ENCODE peak calls at places on chromosome 21, in four cellular contexts. One of them, this sample, is unnamed.

GRCh38 chr21:16081304-16081703 is 351.5 kb downstream of the USP25 start:
- DNase-seq in esophagus muscularis mucosa: no peak
- DNase-seq in GM23248: no peak
- DNase-seq in aorta: no peak
- DNase-seq in this sample: no peak

GRCh38 chr21:34630536-34631143 is 15.7 kb upstream of the RCAN1 start:
- DNase-seq in esophagus muscularis mucosa: no peak
- DNase-seq in GM23248: peak; percentile 74
- DNase-seq in aorta: no peak
- DNase-seq in this sample: no peak

GRCh38 chr21:42075686-42076471 is 4.8 kb downstream of the UMODL1 start:
- DNase-seq in esophagus muscularis mucosa: no peak
- DNase-seq in GM23248: no peak
- DNase-seq in aorta: no peak
- DNase-seq in this sample: no peak

GRCh38 chr21:36288651-36289243 is 31.2 kb upstream of the MORC3 start:
- DNase-seq in esophagus muscularis mucosa: no peak
- DNase-seq in GM23248: no peak
- DNase-seq in aorta: no peak
- DNase-seq in this sample: no peak

GRCh38 chr21:31185663-31186062 is 147.4 kb upstream of the KRTAP19-8 start:
- DNase-seq in esophagus muscularis mucosa: no peak
- DNase-seq in GM23248: no peak
- DNase-seq in aorta: no peak
- DNase-seq in this sample: no peak

GRCh38 chr21:22346576-22346975 is 1348.4 kb downstream of the NCAM2 start:
- DNase-seq in esophagus muscularis mucosa: no peak
- DNase-seq in GM23248: no peak
- DNase-seq in aorta: no peak
- DNase-seq in this sample: no peak

GRCh38 chr21:31136891-31137290 is 98.6 kb upstream of the KRTAP19-8 start:
- DNase-seq in esophagus muscularis mucosa: no peak
- DNase-seq in GM23248: peak; percentile 72
- DNase-seq in aorta: no peak
- DNase-seq in this sample: no peak

GRCh38 chr21:40300300-40300699 is 433.1 kb downstream of the PCP4 start:
- DNase-seq in esophagus muscularis mucosa: no peak
- DNase-seq in GM23248: no peak
- DNase-seq in aorta: no peak
- DNase-seq in this sample: no peak

GRCh38 chr21:36029309-36029708 is 31.0 kb downstream of the SETD4 start:
- DNase-seq in esophagus muscularis mucosa: no peak
- DNase-seq in GM23248: no peak
- DNase-seq in aorta: no peak
- DNase-seq in this sample: no peak

GRCh38 chr21:29904359-29905282 is 35.2 kb downstream of the GRIK1 start:
- DNase-seq in esophagus muscularis mucosa: no peak
- DNase-seq in GM23248: peak; percentile 38
- DNase-seq in aorta: no peak
- DNase-seq in this sample: no peak

GRCh38 chr21:31173881-31174555 is 135.7 kb upstream of the KRTAP19-8 start:
- DNase-seq in esophagus muscularis mucosa: no peak
- DNase-seq in GM23248: no peak
- DNase-seq in aorta: peak; percentile 64
- DNase-seq in this sample: peak; percentile 38

GRCh38 chr21:41692216-41692615 is 74.6 kb downstream of the RIPK4 start:
- DNase-seq in esophagus muscularis mucosa: no peak
- DNase-seq in GM23248: no peak
- DNase-seq in aorta: no peak
- DNase-seq in this sample: no peak

GRCh38 chr21:29638138-29638537 is 301.7 kb downstream of the GRIK1 start:
- DNase-seq in esophagus muscularis mucosa: no peak
- DNase-seq in GM23248: no peak
- DNase-seq in aorta: no peak
- DNase-seq in this sample: no peak

GRCh38 chr21:41187537-41188025 is 19.6 kb downstream of the BACE2 start:
- DNase-seq in esophagus muscularis mucosa: no peak
- DNase-seq in GM23248: no peak
- DNase-seq in aorta: no peak
- DNase-seq in this sample: no peak

GRCh38 chr21:33975548-33976081 is 60.0 kb upstream of the ATP5PO start:
- DNase-seq in esophagus muscularis mucosa: no peak
- DNase-seq in GM23248: peak; percentile 74
- DNase-seq in aorta: no peak
- DNase-seq in this sample: no peak

GRCh38 chr21:30561957-30562356 is 843 bp upstream of the KRTAP19-7 start:
- DNase-seq in esophagus muscularis mucosa: no peak
- DNase-seq in GM23248: no peak
- DNase-seq in aorta: no peak
- DNase-seq in this sample: no peak

GRCh38 chr21:45942755-45943629 is 38.6 kb upstream of the COL6A1 start:
- DNase-seq in esophagus muscularis mucosa: no peak
- DNase-seq in GM23248: no peak
- DNase-seq in aorta: no peak
- DNase-seq in this sample: no peak

GRCh38 chr21:25342811-25343210 is 264.5 kb downstream of the MRPL39 start:
- DNase-seq in esophagus muscularis mucosa: no peak
- DNase-seq in GM23248: peak; percentile 43
- DNase-seq in aorta: no peak
- DNase-seq in this sample: no peak

GRCh38 chr21:41168391-41169257 is 664 bp downstream of the BACE2 start:
- DNase-seq in esophagus muscularis mucosa: peak; percentile 94
- DNase-seq in GM23248: peak; percentile 79
- DNase-seq in aorta: peak; percentile 78
- DNase-seq in this sample: peak; percentile 42

GRCh38 chr21:32562426-32562825 is 22.9 kb downstream of the TCP10L start:
- DNase-seq in esophagus muscularis mucosa: peak; percentile 78
- DNase-seq in GM23248: peak; percentile 85
- DNase-seq in aorta: peak; percentile 65
- DNase-seq in this sample: no peak

GRCh38 chr21:28240586-28240985 is 752.1 kb downstream of the LTN1 start:
- DNase-seq in esophagus muscularis mucosa: no peak
- DNase-seq in GM23248: no peak
- DNase-seq in aorta: no peak
- DNase-seq in this sample: no peak

GRCh38 chr21:42611852-42612251 is 41.6 kb upstream of the PDE9A start:
- DNase-seq in esophagus muscularis mucosa: no peak
- DNase-seq in GM23248: no peak
- DNase-seq in aorta: no peak
- DNase-seq in this sample: no peak

GRCh38 chr21:36330904-36331303 is 10.9 kb downstream of the MORC3 start:
- DNase-seq in esophagus muscularis mucosa: no peak
- DNase-seq in GM23248: peak; percentile 71
- DNase-seq in aorta: no peak
- DNase-seq in this sample: peak; percentile 41

GRCh38 chr21:42343101-42343500 is 7.7 kb downstream of the TFF2 start:
- DNase-seq in esophagus muscularis mucosa: no peak
- DNase-seq in GM23248: no peak
- DNase-seq in aorta: no peak
- DNase-seq in this sample: no peak

GRCh38 chr21:35483267-35483666 is 434.2 kb upstream of the RUNX1 start:
- DNase-seq in esophagus muscularis mucosa: no peak
- DNase-seq in GM23248: no peak
- DNase-seq in aorta: no peak
- DNase-seq in this sample: no peak

GRCh38 chr21:46151989-46152938 is 3.1 kb downstream of the FTCD start:
- DNase-seq in esophagus muscularis mucosa: no peak
- DNase-seq in GM23248: no peak
- DNase-seq in aorta: peak; percentile 35
- DNase-seq in this sample: no peak

GRCh38 chr21:36122977-36123376 is 11.9 kb upstream of the CBR3 start:
- DNase-seq in esophagus muscularis mucosa: no peak
- DNase-seq in GM23248: peak; percentile 26
- DNase-seq in aorta: no peak
- DNase-seq in this sample: no peak

GRCh38 chr21:26169061-26169610 is 1.4 kb downstream of the APP start:
- DNase-seq in esophagus muscularis mucosa: no peak
- DNase-seq in GM23248: peak; percentile 88
- DNase-seq in aorta: peak; percentile 56
- DNase-seq in this sample: peak; percentile 26

GRCh38 chr21:16193758-16194606 is 464.2 kb downstream of the USP25 start:
- DNase-seq in esophagus muscularis mucosa: no peak
- DNase-seq in GM23248: peak; percentile 86
- DNase-seq in aorta: peak; percentile 71
- DNase-seq in this sample: peak; percentile 58

GRCh38 chr21:41241341-41241740 is 73.4 kb downstream of the BACE2 start:
- DNase-seq in esophagus muscularis mucosa: no peak
- DNase-seq in GM23248: no peak
- DNase-seq in aorta: no peak
- DNase-seq in this sample: no peak

GRCh38 chr21:41630249-41630648 is 122.3 kb upstream of the TMPRSS2 start:
- DNase-seq in esophagus muscularis mucosa: no peak
- DNase-seq in GM23248: peak; percentile 100
- DNase-seq in aorta: no peak
- DNase-seq in this sample: no peak

GRCh38 chr21:26137379-26138060 is 33.0 kb downstream of the APP start:
- DNase-seq in esophagus muscularis mucosa: no peak
- DNase-seq in GM23248: peak; percentile 39
- DNase-seq in aorta: no peak
- DNase-seq in this sample: no peak

GRCh38 chr21:18285379-18285778 is 40.7 kb downstream of the CHODL start:
- DNase-seq in esophagus muscularis mucosa: no peak
- DNase-seq in GM23248: no peak
- DNase-seq in aorta: no peak
- DNase-seq in this sample: no peak
- H3K4me1 ChIP-seq in esophagus muscularis mucosa: no peaks in the 10 kb centered on the region
- H3K4me1 ChIP-seq in GM23248: no peaks in the 10 kb centered on the region
- H3K4me1 ChIP-seq in aorta: no peaks in the 10 kb centered on the region
- H3K4me1 ChIP-seq in this sample: no peaks in the 10 kb centered on the region

GRCh38 chr21:38832664-38833063 is 26.9 kb downstream of the ETS2 start:
- DNase-seq in esophagus muscularis mucosa: no peak
- DNase-seq in GM23248: no peak
- DNase-seq in aorta: no peak
- DNase-seq in this sample: no peak
- H3K4me1 ChIP-seq in esophagus muscularis mucosa: peaks cover 20% of the 10 kb centered on the region
- H3K4me1 ChIP-seq in GM23248: peaks cover 10% of the 10 kb centered on the region
- H3K4me1 ChIP-seq in aorta: no peaks in the 10 kb centered on the region
- H3K4me1 ChIP-seq in this sample: peaks cover 9% of the 10 kb centered on the region

GRCh38 chr21:44759628-44760285 is 41.9 kb downstream of the UBE2G2 start:
- DNase-seq in esophagus muscularis mucosa: no peak
- DNase-seq in GM23248: no peak
- DNase-seq in aorta: no peak
- DNase-seq in this sample: no peak
- H3K4me1 ChIP-seq in esophagus muscularis mucosa: no peaks in the 10 kb centered on the region
- H3K4me1 ChIP-seq in GM23248: no peaks in the 10 kb centered on the region
- H3K4me1 ChIP-seq in aorta: no peaks in the 10 kb centered on the region
- H3K4me1 ChIP-seq in this sample: peaks cover 6% of the 10 kb centered on the region

GRCh38 chr21:18409579-18409978 is 6.0 kb upstream of the TMPRSS15 start:
- DNase-seq in esophagus muscularis mucosa: no peak
- DNase-seq in GM23248: no peak
- DNase-seq in aorta: no peak
- DNase-seq in this sample: no peak

GRCh38 chr21:18417361-18417760 is 13.8 kb upstream of the TMPRSS15 start:
- DNase-seq in esophagus muscularis mucosa: no peak
- DNase-seq in GM23248: no peak
- DNase-seq in aorta: no peak
- DNase-seq in this sample: no peak

GRCh38 chr21:18411565-18411964 is 8.0 kb upstream of the TMPRSS15 start:
- DNase-seq in esophagus muscularis mucosa: no peak
- DNase-seq in GM23248: no peak
- DNase-seq in aorta: no peak
- DNase-seq in this sample: no peak
- H3K4me1 ChIP-seq in esophagus muscularis mucosa: no peaks in the 10 kb centered on the region
- H3K4me1 ChIP-seq in GM23248: no peaks in the 10 kb centered on the region
- H3K4me1 ChIP-seq in aorta: no peaks in the 10 kb centered on the region
- H3K4me1 ChIP-seq in this sample: no peaks in the 10 kb centered on the region